ENCODE peak calls at places on chromosomes 13 and 19, in four cellular contexts. G is IMR-90, V is K562, Z is A549. B is an unnamed sample.
A peak's percentile ranks its signal among the peaks of the same experiment; 100 is the strongest.

GRCh38 chr19:7292950-7293794 is 1.0 kb downstream of the INSR start:
- DNase-seq in G (no peak), V (no peak), Z (no peak), B (no peak)

GRCh38 chr19:48321622-48322591 is 3.4 kb upstream of the EMP3 start:
- DNase-seq in G (peak; percentile 98), V (peak; percentile 95), Z (peak; percentile 99), B (peak; percentile 98)

GRCh38 chr19:8526345-8527062 is 12.5 kb upstream of the ZNF414 start:
- DNase-seq in G (peak; percentile 88), V (peak; percentile 87), Z (peak; percentile 86), B (peak; percentile 54)

GRCh38 chr13:102682727-102683126 is 12.1 kb downstream of the METTL21C start:
- DNase-seq in G (no peak), V (no peak), Z (no peak), B (no peak)

GRCh38 chr13:100544866-100545683 is 43.5 kb downstream of the GGACT start:
- DNase-seq in G (no peak), V (no peak), Z (no peak), B (no peak)

GRCh38 chr13:100671389-100672182 is 3.0 kb downstream of the TMTC4 start:
- DNase-seq in G (no peak), V (no peak), Z (no peak), B (no peak)

GRCh38 chr13:62302341-62302740 is 886.7 kb upstream of the PCDH20 start:
- DNase-seq in G (peak; percentile 37), V (no peak), Z (no peak), B (no peak)

GRCh38 chr19:39078436-39079200 is 5.5 kb upstream of the ACP7 start:
- DNase-seq in G (peak; percentile 97), V (no peak), Z (peak; percentile 96), B (no peak)

GRCh38 chr13:89827552-89827951 is 1519.9 kb upstream of the MIR17HG start:
- DNase-seq in G (no peak), V (no peak), Z (no peak), B (no peak)

GRCh38 chr19:731000-731399 is 19.9 kb upstream of the MISP start:
- DNase-seq in G (no peak), V (no peak), Z (no peak), B (no peak)

GRCh38 chr19:46366620-46367277 is 19.9 kb downstream of the PPP5C start:
- DNase-seq in G (no peak), V (no peak), Z (no peak), B (no peak)

GRCh38 chr13:76791290-76791664 is 94.9 kb downstream of the KCTD12 start:
- DNase-seq in G (no peak), V (no peak), Z (no peak), B (no peak)

GRCh38 chr19:54335979-54336892 is 2.7 kb downstream of the LILRA4 start:
- DNase-seq in G (no peak), V (no peak), Z (no peak), B (no peak)

GRCh38 chr19:7928741-7929701 is 3.1 kb upstream of the CTXN1 start:
- DNase-seq in G (peak; percentile 88), V (peak; percentile 72), Z (peak; percentile 40), B (peak; percentile 90)

GRCh38 chr19:4062576-4063368 is 3.9 kb downstream of the ZBTB7A start:
- DNase-seq in G (no peak), V (no peak), Z (no peak), B (no peak)

DNA sequence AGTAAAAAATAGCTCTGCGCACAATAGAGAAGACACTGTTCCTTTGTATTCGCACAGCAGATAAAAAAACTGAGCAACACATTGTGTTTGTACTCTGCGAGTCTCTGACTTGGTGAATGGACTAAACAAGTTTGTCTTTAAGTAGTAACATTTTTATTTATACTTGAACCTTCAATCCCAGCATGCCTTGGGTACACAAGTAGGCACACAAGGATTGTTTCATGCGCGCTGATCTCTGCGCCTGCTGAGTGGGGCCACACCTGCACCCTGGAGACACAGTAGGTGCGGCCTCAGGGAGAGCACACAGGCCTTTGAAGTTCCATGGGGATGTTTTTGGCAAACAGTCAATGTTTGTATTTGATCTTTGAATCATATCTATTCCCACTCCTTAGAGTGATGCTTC is 318.9 kb downstream of the MYO16 start:
- DNase-seq in G (no peak), V (no peak), Z (peak; percentile 88), B (no peak)
- TF ChIP-seq CEBPB in G (no peak), V (no peak), Z (no peak), B (no peak)

DNA sequence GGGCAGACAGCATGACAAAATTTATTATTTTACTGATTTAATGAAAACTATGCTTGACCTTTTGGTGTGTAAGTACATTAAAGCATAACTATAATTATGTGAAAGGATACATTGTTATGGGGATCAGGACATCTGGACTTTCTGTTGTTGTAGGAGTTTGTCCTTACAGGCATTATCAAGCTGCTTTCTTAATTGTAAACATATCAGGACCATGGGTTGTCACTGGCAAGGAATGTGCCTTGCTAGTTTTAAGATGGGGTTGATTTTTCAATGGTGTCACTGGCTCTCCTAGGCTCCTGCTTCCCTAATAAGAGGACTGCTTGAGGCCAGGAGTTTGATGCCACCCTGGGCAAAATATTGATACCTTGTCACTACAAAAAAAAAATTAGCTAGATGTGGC is 32.6 kb downstream of the KBTBD6 start:
- DNase-seq in G (no peak), V (no peak), Z (no peak), B (no peak)
- TF ChIP-seq CEBPB in G (no peak), V (no peak), Z (no peak), B (no peak)

GRCh38 chr13:34351134-34351533 is 533.2 kb downstream of the RFC3 start:
- DNase-seq in G (no peak), V (no peak), Z (no peak), B (no peak)
- TF ChIP-seq CEBPB in G (no peak), V (no peak), Z (no peak), B (no peak)

DNA sequence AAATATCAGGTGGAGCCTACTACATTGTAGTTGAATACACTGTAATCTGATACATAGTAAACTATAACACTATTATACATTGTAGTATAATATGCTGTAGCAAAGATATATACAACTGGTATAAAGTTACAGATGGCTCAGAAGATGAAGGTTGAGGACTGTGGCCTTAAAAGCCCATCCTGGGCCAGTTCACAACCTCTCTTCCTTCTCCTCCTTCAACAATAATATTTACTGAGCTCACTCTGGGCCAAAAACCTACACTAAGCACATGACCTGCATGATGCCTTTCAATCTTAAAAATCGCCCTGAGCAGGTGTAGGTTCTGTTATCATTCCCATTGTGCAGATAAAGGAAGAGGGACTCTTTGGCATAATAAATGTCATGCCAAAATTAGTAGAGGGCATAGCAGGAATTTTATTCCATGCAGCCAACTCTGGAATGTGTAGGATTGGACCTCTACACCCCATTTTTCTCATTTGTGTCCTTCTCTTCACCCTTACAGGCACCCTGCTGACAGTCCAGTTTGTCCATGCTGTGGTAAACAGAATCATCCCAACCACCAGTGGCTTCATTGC is 14.6 kb upstream of the SIN3B start:
- DNase-seq in G (peak; percentile 46), V (no peak), Z (no peak), B (no peak)
- TF ChIP-seq CEBPB in G (no peak), V (no peak), Z (no peak), B (no peak)